ENCODE peak calls at places on chromosomes 16 and 17, in nine cellular contexts. I, V, W, A, Y, L, H, K and J are unnamed samples.

GRCh38 chr17:5203908-5204294 is 12.2 kb upstream of the ZNF594 start:
- DNase-seq in H (no peak), A (peak; percentile 85), Y (peak; percentile 71), K (peak; percentile 68), I (no peak), W (no peak), L (no peak), V (peak; percentile 59), J (no peak)

GRCh38 chr17:412211-413015 is 59.8 kb upstream of the RPH3AL start:
- DNase-seq in Y (peak; percentile 64), I (peak; percentile 57), V (peak; percentile 75), A (peak; percentile 82), K (peak; percentile 65), L (peak; percentile 48), H (peak; percentile 75), W (peak; percentile 59), J (peak; percentile 35)

GRCh38 chr16:16004314-16004749 is 54.9 kb downstream of the ABCC1 start:
- DNase-seq in L (no peak), H (no peak), K (peak; percentile 74), W (no peak), I (no peak), Y (peak; percentile 88), A (peak; percentile 88), V (peak; percentile 75), J (no peak)

GRCh38 chr16:27275394-27275793 is 6.8 kb upstream of the NSMCE1 start:
- DNase-seq in W (no peak), I (no peak), H (no peak), K (no peak), Y (no peak), L (no peak), A (no peak), V (no peak), J (no peak)

GRCh38 chr16:23700509-23700908 is 12.5 kb downstream of the ERN2 start:
- DNase-seq in I (no peak), V (no peak), K (no peak), W (peak; percentile 56), A (no peak), Y (no peak), H (peak; percentile 69), L (no peak), J (no peak)

GRCh38 chr17:37309051-37309450 is 66.7 kb upstream of the C17orf78 start:
- DNase-seq in Y (no peak), H (no peak), L (no peak), W (no peak), I (no peak), K (no peak), V (no peak), A (no peak), J (no peak)

GRCh38 chr17:71423871-71424546 is 696.8 kb upstream of the SOX9 start:
- DNase-seq in H (no peak), L (peak; percentile 59), A (no peak), V (no peak), K (peak; percentile 17), Y (peak; percentile 56), W (no peak), I (no peak), J (no peak)

GRCh38 chr17:50806141-50806643 is 29.2 kb upstream of the WFIKKN2 start:
- DNase-seq in W (no peak), H (no peak), Y (peak; percentile 54), V (peak; percentile 23), A (no peak), L (no peak), I (no peak), K (no peak), J (no peak)

GRCh38 chr16:9657659-9658058 is 524.6 kb downstream of the GRIN2A start:
- DNase-seq in A (no peak), H (no peak), Y (no peak), I (no peak), W (no peak), V (no peak), K (no peak), L (no peak), J (no peak)

GRCh38 chr16:70682239-70683145 is 3.4 kb downstream of the MTSS2 start:
- DNase-seq in W (no peak), A (no peak), K (no peak), I (no peak), H (no peak), Y (no peak), V (no peak), L (no peak), J (no peak)

GRCh38 chr17:51373489-51374194 is 113.3 kb downstream of the UTP18 start:
- DNase-seq in I (no peak), W (no peak), H (no peak), V (no peak), A (no peak), L (no peak), K (no peak), Y (no peak), J (no peak)

GRCh38 chr17:45749831-45750335 is 34.2 kb upstream of the CRHR1 start:
- DNase-seq in V (no peak), H (no peak), I (no peak), Y (no peak), A (no peak), L (no peak), K (no peak), W (no peak), J (no peak)

GRCh38 chr17:64326420-64327054 is 63.5 kb upstream of the TEX2 start:
- DNase-seq in K (peak; percentile 39), W (peak; percentile 18), I (peak; percentile 89), L (peak; percentile 97), Y (no peak), H (no peak), V (peak; percentile 98), A (peak; percentile 18), J (no peak)

GRCh38 chr17:7997186-7997585 is 5.2 kb upstream of the GUCY2D start:
- DNase-seq in K (peak; percentile 22), H (peak; percentile 73), L (peak; percentile 65), A (peak; percentile 65), I (no peak), Y (peak; percentile 36), V (peak; percentile 51), W (peak; percentile 67), J (no peak)

GRCh38 chr16:51181495-51181795 is 30.4 kb upstream of the SALL1 start:
- DNase-seq in K (no peak), Y (no peak), L (no peak), W (no peak), A (no peak), V (no peak), H (no peak), I (no peak), J (no peak)

DNA sequence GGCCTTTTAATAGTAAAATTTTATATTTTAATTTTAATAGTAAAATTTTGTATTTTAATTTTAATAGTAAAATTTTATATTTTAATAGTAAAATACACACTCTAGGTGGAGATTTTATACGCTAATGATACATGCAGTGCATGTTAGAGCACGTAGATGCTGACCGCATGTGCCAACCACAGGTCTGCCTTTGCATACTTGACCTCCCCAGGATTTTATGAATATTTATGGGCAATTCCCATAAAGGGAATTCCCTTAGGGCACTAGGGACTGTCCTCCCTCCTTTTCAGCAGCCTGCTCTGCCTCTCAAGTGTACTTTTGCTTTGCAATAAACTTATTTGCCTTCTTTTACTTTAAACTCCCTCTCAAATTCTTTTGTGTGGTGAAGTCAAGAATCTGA is 217.7 kb upstream of the CDH8 start:
- DNase-seq in A (no peak), V (no peak), H (no peak), W (no peak), K (no peak), L (no peak), Y (no peak), I (no peak), J (no peak)
- H3K4me3 ChIP-seq in A (no peak overlapping the region), V (no peak overlapping the region), H (no peak overlapping the region), W (no peak overlapping the region), K (no peak overlapping the region), L (no peak overlapping the region), Y (no peak overlapping the region), I (no peak overlapping the region), J (no peak overlapping the region)

DNA sequence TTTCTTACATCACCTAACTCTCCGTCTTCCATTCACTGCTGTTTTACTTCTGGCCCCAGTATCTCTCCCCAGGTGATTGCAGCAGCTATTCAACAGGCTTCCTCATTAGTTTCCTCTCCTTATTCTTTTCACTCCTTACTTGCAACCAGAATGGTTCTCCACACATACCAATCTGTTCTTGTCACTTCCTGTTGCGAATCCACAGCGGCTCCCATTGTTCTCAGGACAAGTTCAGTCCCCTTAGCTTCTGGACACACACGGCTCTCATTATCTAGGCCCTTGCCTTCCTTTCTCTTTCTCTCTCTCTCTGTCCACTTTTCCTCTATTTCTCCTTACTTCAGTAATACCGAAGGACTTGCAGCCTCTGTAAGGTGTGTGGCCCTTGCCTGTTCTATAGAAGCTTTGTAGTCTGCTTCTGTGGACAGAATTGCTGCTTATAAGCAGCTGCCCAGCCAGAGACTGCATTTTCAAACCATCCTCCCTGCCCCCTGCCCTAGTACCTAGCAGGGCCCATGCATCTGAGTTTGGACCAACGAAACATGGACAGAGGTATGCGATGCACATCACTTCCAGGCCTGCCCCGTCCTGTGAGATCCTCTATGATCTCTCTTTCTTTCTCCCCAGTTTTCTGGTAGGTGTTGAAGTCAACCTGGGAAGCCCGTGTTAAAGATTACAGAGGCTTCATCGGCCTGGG is 45.7 kb downstream of the VAT1L start:
- DNase-seq in A (peak; percentile 25), W (no peak), H (no peak), V (peak; percentile 93), K (peak; percentile 92), Y (peak; percentile 83), L (no peak), I (no peak), J (peak; percentile 9)
- H3K4me3 ChIP-seq in A (no peak overlapping the region), W (no peak overlapping the region), H (no peak overlapping the region), V (peak overlapping the region; percentile 2), K (no peak overlapping the region), Y (no peak overlapping the region), L (no peak overlapping the region), I (no peak overlapping the region), J (no peak overlapping the region)

GRCh38 chr17:13596241-13596941 is 5.3 kb downstream of the HS3ST3A1 start:
- DNase-seq in V (no peak), L (no peak), H (no peak), K (no peak), I (no peak), A (no peak), W (no peak), Y (peak; percentile 14), J (no peak)
- H3K4me3 ChIP-seq in V (peak overlapping the region; percentile 9), L (no peak overlapping the region), H (no peak overlapping the region), K (no peak overlapping the region), I (no peak overlapping the region), A (no peak overlapping the region), W (no peak overlapping the region), Y (peak overlapping the region; percentile 0), J (peak overlapping the region; percentile 7)

DNA sequence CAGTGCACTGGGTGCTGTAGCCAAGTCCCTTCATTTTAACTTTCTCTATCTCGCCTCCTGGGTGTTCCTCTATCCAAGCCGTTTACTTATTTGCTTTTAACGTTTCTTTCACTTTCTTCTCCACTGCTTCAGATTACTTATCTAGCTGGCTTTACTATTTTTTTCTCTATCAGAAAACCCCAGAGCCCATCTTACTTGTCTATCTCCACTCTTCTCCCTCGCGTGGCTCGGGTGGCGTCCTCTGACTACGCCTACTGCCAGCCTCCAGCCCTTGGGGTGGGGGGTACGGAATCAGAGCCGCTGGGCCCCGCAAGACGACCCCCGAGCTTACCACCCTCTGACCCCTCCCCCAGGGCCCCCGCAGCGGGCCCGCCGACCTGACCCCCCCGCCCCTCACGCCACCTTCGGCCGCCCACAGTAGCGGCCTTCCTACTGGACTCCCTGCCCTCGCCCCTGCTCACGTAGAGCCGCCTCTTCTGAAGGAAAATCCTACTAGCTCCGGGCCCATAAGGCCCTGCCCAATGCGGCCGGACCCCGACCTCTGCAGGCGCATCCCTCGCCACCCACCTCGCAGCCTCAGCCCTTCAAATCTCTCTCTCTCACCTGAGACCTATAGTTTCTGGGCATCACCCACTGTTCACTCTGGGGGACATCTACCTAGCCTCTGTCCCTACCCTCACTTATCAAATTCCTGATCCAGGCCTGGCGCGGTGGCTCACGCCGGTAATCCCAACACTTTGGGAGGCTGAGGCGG is 1.0 kb upstream of the SLC12A4 start:
- DNase-seq in I (no peak), A (peak; percentile 22), Y (peak; percentile 11), K (no peak), W (no peak), H (no peak), V (no peak), L (no peak), J (no peak)
- H3K4me3 ChIP-seq in I (peak overlapping the region; percentile 49), A (peak overlapping the region; percentile 84), Y (peak overlapping the region; percentile 92), K (peak overlapping the region; percentile 72), W (peak overlapping the region; percentile 39), H (no peak overlapping the region), V (peak overlapping the region; percentile 72), L (peak overlapping the region; percentile 90), J (peak overlapping the region; percentile 94)